ENCODE peak calls at places on chromosomes 6 and 20, in five cellular contexts. N is CD8-positive, alpha-beta memory T cell; K is adipocyte; E is aorta; J is cardiac muscle cell. M is an unnamed sample.

GRCh38 chr6:53956068-53956711 is 155.1 kb upstream of the MLIP start:
- DNase-seq in K (peak; percentile 85), E (peak; percentile 72), N (no peak), J (peak; percentile 77), M (no peak)

GRCh38 chr20:19756756-19757486 is 1.1 kb upstream of the RIN2 start:
- DNase-seq in K (no peak), J (no peak), N (no peak), E (no peak), M (no peak)

GRCh38 chr20:63968928-63969760 is 586 bp downstream of the ZNF512B start:
- DNase-seq in J (no peak), K (peak; percentile 44), N (peak; percentile 30), E (peak; percentile 61), M (peak; percentile 33)

GRCh38 chr6:87322304-87323212 is at the start of gene SMIM8:
- DNase-seq in K (peak; percentile 93), J (peak; percentile 75), N (peak; percentile 83), E (peak; percentile 88), M (peak; percentile 81)

GRCh38 chr6:55448446-55448845 is 121.2 kb downstream of the GFRAL start:
- DNase-seq in N (no peak), K (peak; percentile 17), E (no peak), J (no peak), M (no peak)

GRCh38 chr6:148887181-148887580 is 140.4 kb downstream of the UST start:
- DNase-seq in J (no peak), E (no peak), K (peak; percentile 28), N (no peak), M (no peak)

GRCh38 chr6:41097467-41098090 is 24.8 kb downstream of the NFYA start:
- DNase-seq in K (peak; percentile 72), E (no peak), N (no peak), J (peak; percentile 84), M (no peak)

GRCh38 chr6:46015119-46015968 is at the start of gene CLIC5:
- DNase-seq in K (no peak), E (peak; percentile 50), N (peak; percentile 13), J (no peak), M (peak; percentile 28)

GRCh38 chr6:3278691-3279090 is 19.9 kb downstream of the PSMG4 start:
- DNase-seq in K (no peak), E (no peak), N (no peak), J (no peak), M (no peak)

GRCh38 chr6:75368151-75368779 is 83.7 kb upstream of the TMEM30A start:
- DNase-seq in E (no peak), N (no peak), K (no peak), J (peak; percentile 43), M (no peak)

GRCh38 chr6:53728570-53729194 is 63.1 kb upstream of the KLHL31 start:
- DNase-seq in K (peak; percentile 80), N (peak; percentile 49), J (peak; percentile 58), E (peak; percentile 55), M (peak; percentile 40)

GRCh38 chr6:159978291-159979135 is 9.6 kb downstream of the IGF2R start:
- DNase-seq in J (no peak), E (no peak), K (no peak), N (no peak), M (no peak)

GRCh38 chr20:214383-214782 is 12.7 kb upstream of the DEFB129 start:
- DNase-seq in N (no peak), E (no peak), J (no peak), K (no peak), M (no peak)

GRCh38 chr6:43737272-43738081 is 32.5 kb upstream of the VEGFA start:
- DNase-seq in N (no peak), J (peak; percentile 68), E (no peak), K (no peak), M (no peak)

GRCh38 chr6:67000121-67000520 is 1293.1 kb upstream of the EYS start:
- DNase-seq in K (no peak), E (no peak), J (no peak), N (no peak), M (no peak)

GRCh38 chr6:168299541-168300511 is 19.8 kb downstream of the DACT2 start:
- DNase-seq in K (no peak), J (no peak), E (no peak), N (no peak), M (no peak)

GRCh38 chr6:43673444-43674063 is 14.0 kb downstream of the MRPS18A start:
- DNase-seq in N (no peak), J (no peak), K (no peak), E (no peak), M (no peak)

GRCh38 chr6:4997862-4998261 is 6.0 kb downstream of the RPP40 start:
- DNase-seq in N (no peak), E (no peak), K (no peak), J (no peak), M (no peak)

GRCh38 chr20:34512266-34512954 is 3.8 kb upstream of the DYNLRB1 start:
- DNase-seq in N (no peak), E (no peak), K (no peak), J (no peak), M (no peak)

GRCh38 chr20:47546184-47547033 is 44.7 kb downstream of the NCOA3 start:
- DNase-seq in N (no peak), J (peak; percentile 53), K (peak; percentile 83), E (no peak), M (no peak)

GRCh38 chr6:72865467-72865866 is 243.6 kb downstream of the KCNQ5 start:
- DNase-seq in N (no peak), J (peak; percentile 32), E (no peak), K (no peak), M (no peak)

GRCh38 chr20:12614764-12615163 is 394.0 kb upstream of the SPTLC3 start:
- DNase-seq in K (no peak), N (no peak), E (no peak), J (no peak), M (no peak)

GRCh38 chr6:53635322-53635721 is 30.2 kb downstream of the KLHL31 start:
- DNase-seq in E (no peak), J (peak; percentile 3), K (no peak), N (no peak), M (no peak)

GRCh38 chr6:105835373-105835772 is 250.8 kb upstream of the PRDM1 start:
- DNase-seq in E (no peak), J (no peak), K (no peak), N (no peak), M (no peak)

GRCh38 chr20:37711987-37712961 is 18.4 kb downstream of the CTNNBL1 start:
- DNase-seq in J (no peak), N (no peak), K (no peak), E (no peak), M (no peak)

GRCh38 chr20:48638546-48638945 is 189.3 kb downstream of the PREX1 start:
- DNase-seq in N (no peak), K (no peak), J (peak; percentile 54), E (no peak), M (no peak)

GRCh38 chr6:33566182-33567084 is 13.6 kb downstream of the BAK1 start:
- DNase-seq in K (peak; percentile 14), E (no peak), J (no peak), N (no peak), M (no peak)

DNA sequence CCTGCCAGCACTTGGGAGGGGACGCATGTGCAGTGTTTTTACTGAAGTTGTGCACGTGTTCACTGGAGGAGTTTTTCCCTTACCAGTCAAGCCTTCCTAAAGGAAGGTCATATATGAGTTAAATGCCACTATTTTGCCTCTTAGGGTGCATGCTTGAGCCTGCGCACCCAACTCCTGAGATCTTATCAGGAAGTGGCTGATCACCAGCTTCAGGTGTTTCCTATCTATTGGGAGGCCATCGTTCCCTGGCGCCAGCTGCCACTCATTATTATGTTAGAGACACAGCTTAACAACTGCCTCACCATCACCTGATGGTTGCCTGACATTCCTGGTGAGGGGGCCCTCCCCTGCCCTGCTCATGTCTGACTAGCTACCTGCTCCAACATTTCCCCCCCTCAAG is 8.5 kb downstream of the ERVFRD-1 start:
- DNase-seq in N (no peak), E (no peak), K (no peak), J (no peak), M (no peak)
- H3K9me3 ChIP-seq in N (no peaks in the 10 kb centered on the region), E (no peaks in the 10 kb centered on the region), K (no peaks in the 10 kb centered on the region), J (no peaks in the 10 kb centered on the region), M (no peaks in the 10 kb centered on the region)

DNA sequence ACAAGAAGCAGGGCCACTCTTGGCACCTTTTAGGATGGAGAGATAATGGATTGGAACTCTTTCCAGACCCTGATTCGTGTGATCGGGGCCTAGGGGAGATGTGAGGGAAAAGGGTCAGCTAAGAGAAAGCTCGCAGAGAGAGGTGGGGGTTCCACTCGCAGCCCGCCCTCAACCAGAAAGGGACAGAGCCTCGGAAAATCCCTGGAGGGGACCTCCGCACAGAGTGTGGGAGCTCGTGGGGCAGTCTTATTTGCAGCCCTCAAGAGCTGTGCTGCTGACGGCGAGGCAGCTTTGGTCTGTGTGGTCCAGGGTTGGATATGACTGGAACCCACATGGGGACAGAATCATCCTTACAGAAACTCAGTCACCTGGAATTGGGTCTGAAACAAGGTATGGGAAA is 184.3 kb upstream of the PMEPA1 start:
- DNase-seq in J (no peak), E (no peak), N (no peak), K (no peak), M (no peak)
- H3K9me3 ChIP-seq in J (no peaks in the 10 kb centered on the region), E (no peaks in the 10 kb centered on the region), N (no peaks in the 10 kb centered on the region), K (no peaks in the 10 kb centered on the region), M (no peaks in the 10 kb centered on the region)

GRCh38 chr6:88953550-88954386 is 9.7 kb downstream of the RNGTT start:
- DNase-seq in K (no peak), E (no peak), J (no peak), N (no peak), M (no peak)

GRCh38 chr6:88952065-88952704 is 11.2 kb downstream of the RNGTT start:
- DNase-seq in N (no peak), J (peak; percentile 48), K (no peak), E (no peak), M (no peak)
- H3K9me3 ChIP-seq in N (no peaks in the 10 kb centered on the region), J (no peaks in the 10 kb centered on the region), K (peaks cover 13% of the 10 kb centered on the region), E (no peaks in the 10 kb centered on the region), M (no peaks in the 10 kb centered on the region)

GRCh38 chr6:115444079-115444478 is 616.6 kb downstream of the FRK start:
- DNase-seq in J (no peak), K (no peak), E (no peak), N (no peak), M (no peak)

DNA sequence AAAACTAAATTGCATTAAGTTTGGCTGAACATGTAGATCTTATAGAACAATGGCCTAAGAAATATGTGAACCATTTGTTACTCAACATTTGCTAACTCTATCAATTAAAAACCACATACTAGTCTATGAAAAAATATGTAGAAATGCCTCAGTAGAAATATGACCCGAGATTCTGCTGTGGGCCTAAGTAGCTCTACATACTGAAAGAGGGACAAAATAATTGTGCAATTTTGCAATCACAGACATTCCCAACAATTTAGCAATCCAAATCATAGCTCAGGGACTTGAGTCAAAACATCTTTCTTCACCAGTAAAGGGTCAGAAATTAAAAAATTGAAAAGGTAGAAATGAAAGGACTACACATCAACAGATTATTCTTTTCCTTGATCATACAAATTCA is 619.0 kb downstream of the FRK start:
- DNase-seq in N (no peak), E (no peak), K (peak; percentile 94), J (peak; percentile 0), M (no peak)
- H3K9me3 ChIP-seq in N (no peaks in the 10 kb centered on the region), E (no peaks in the 10 kb centered on the region), K (no peaks in the 10 kb centered on the region), J (no peaks in the 10 kb centered on the region), M (no peaks in the 10 kb centered on the region)